ENCODE peak calls at places on chromosomes 16 and 17, in six cellular contexts. One of them, this sample, is unnamed.

GRCh38 chr16:66662445-66663194 is 33.9 kb downstream of the CMTM4 start:
- DNase-seq in CD4-positive, alpha-beta T cell: no peak
- DNase-seq in PC-9: no peak
- DNase-seq in stomach: no peak
- DNase-seq in endodermal cell: no peak
- DNase-seq in SJSA1: peak; percentile 12
- DNase-seq in this sample: no peak

GRCh38 chr16:21650517-21650916 is 1.9 kb downstream of the IGSF6 start:
- DNase-seq in endodermal cell: no peak
- DNase-seq in CD4-positive, alpha-beta T cell: no peak
- DNase-seq in SJSA1: no peak
- DNase-seq in PC-9: no peak
- DNase-seq in stomach: no peak
- DNase-seq in this sample: no peak

GRCh38 chr17:210402-210801 is 29.0 kb upstream of the DOC2B start:
- DNase-seq in CD4-positive, alpha-beta T cell: no peak
- DNase-seq in endodermal cell: no peak
- DNase-seq in SJSA1: no peak
- DNase-seq in PC-9: no peak
- DNase-seq in stomach: no peak
- DNase-seq in this sample: no peak

GRCh38 chr16:88387941-88388627 is 5.3 kb downstream of the ZNF469 start:
- DNase-seq in PC-9: peak; percentile 97
- DNase-seq in SJSA1: peak; percentile 82
- DNase-seq in endodermal cell: no peak
- DNase-seq in stomach: peak; percentile 92
- DNase-seq in CD4-positive, alpha-beta T cell: no peak
- DNase-seq in this sample: no peak

GRCh38 chr17:27396941-27397340 is 59.3 kb upstream of the KSR1 start:
- DNase-seq in stomach: no peak
- DNase-seq in CD4-positive, alpha-beta T cell: no peak
- DNase-seq in endodermal cell: no peak
- DNase-seq in SJSA1: peak; percentile 36
- DNase-seq in PC-9: no peak
- DNase-seq in this sample: no peak

GRCh38 chr16:31007684-31008083 is 2.8 kb downstream of the STX1B start:
- DNase-seq in SJSA1: no peak
- DNase-seq in PC-9: no peak
- DNase-seq in stomach: no peak
- DNase-seq in CD4-positive, alpha-beta T cell: no peak
- DNase-seq in endodermal cell: no peak
- DNase-seq in this sample: no peak

GRCh38 chr16:75479421-75479990 is 15.0 kb upstream of the TMEM170A start:
- DNase-seq in PC-9: no peak
- DNase-seq in SJSA1: no peak
- DNase-seq in stomach: no peak
- DNase-seq in endodermal cell: no peak
- DNase-seq in CD4-positive, alpha-beta T cell: no peak
- DNase-seq in this sample: no peak

GRCh38 chr16:19232988-19233387 is 52.5 kb upstream of the CLEC19A start:
- DNase-seq in SJSA1: no peak
- DNase-seq in stomach: no peak
- DNase-seq in PC-9: no peak
- DNase-seq in endodermal cell: no peak
- DNase-seq in CD4-positive, alpha-beta T cell: no peak
- DNase-seq in this sample: no peak

GRCh38 chr16:13507530-13507929 is 412.4 kb upstream of the ERCC4 start:
- DNase-seq in endodermal cell: no peak
- DNase-seq in CD4-positive, alpha-beta T cell: no peak
- DNase-seq in SJSA1: no peak
- DNase-seq in PC-9: no peak
- DNase-seq in stomach: no peak
- DNase-seq in this sample: no peak

GRCh38 chr17:17693253-17693954 is 12.1 kb downstream of the RAI1 start:
- DNase-seq in stomach: peak; percentile 90
- DNase-seq in endodermal cell: peak; percentile 92
- DNase-seq in CD4-positive, alpha-beta T cell: no peak
- DNase-seq in SJSA1: peak; percentile 52
- DNase-seq in PC-9: peak; percentile 70
- DNase-seq in this sample: no peak

GRCh38 chr16:89506791-89507191 is 1.4 kb upstream of the SPG7 start:
- DNase-seq in SJSA1: no peak
- DNase-seq in endodermal cell: no peak
- DNase-seq in stomach: no peak
- DNase-seq in CD4-positive, alpha-beta T cell: peak; percentile 13
- DNase-seq in PC-9: no peak
- DNase-seq in this sample: no peak

GRCh38 chr17:82767041-82767754 is 15.3 kb downstream of the TBCD start:
- DNase-seq in PC-9: peak; percentile 44
- DNase-seq in endodermal cell: peak; percentile 92
- DNase-seq in SJSA1: peak; percentile 53
- DNase-seq in stomach: peak; percentile 77
- DNase-seq in CD4-positive, alpha-beta T cell: no peak
- DNase-seq in this sample: no peak

GRCh38 chr17:28554565-28554964 is 2.1 kb upstream of the UNC119 start:
- DNase-seq in CD4-positive, alpha-beta T cell: no peak
- DNase-seq in PC-9: no peak
- DNase-seq in stomach: no peak
- DNase-seq in SJSA1: no peak
- DNase-seq in endodermal cell: no peak
- DNase-seq in this sample: no peak

GRCh38 chr16:62213763-62214162 is 177.5 kb upstream of the CDH8 start:
- DNase-seq in SJSA1: no peak
- DNase-seq in stomach: no peak
- DNase-seq in endodermal cell: peak; percentile 88
- DNase-seq in CD4-positive, alpha-beta T cell: no peak
- DNase-seq in PC-9: no peak
- DNase-seq in this sample: no peak

GRCh38 chr16:52453661-52454060 is 93.3 kb downstream of the TOX3 start:
- DNase-seq in CD4-positive, alpha-beta T cell: no peak
- DNase-seq in PC-9: no peak
- DNase-seq in stomach: no peak
- DNase-seq in SJSA1: no peak
- DNase-seq in endodermal cell: no peak
- DNase-seq in this sample: no peak

GRCh38 chr17:31072186-31072585 is 22.6 kb upstream of the NF1 start:
- DNase-seq in CD4-positive, alpha-beta T cell: no peak
- DNase-seq in stomach: no peak
- DNase-seq in PC-9: peak; percentile 46
- DNase-seq in SJSA1: no peak
- DNase-seq in endodermal cell: no peak
- DNase-seq in this sample: no peak

GRCh38 chr16:48385272-48385953 is at the start of gene SIAH1:
- DNase-seq in PC-9: peak; percentile 88
- DNase-seq in endodermal cell: peak; percentile 95
- DNase-seq in SJSA1: peak; percentile 87
- DNase-seq in CD4-positive, alpha-beta T cell: peak; percentile 84
- DNase-seq in stomach: peak; percentile 90
- DNase-seq in this sample: peak; percentile 88

GRCh38 chr17:45889579-45889978 is 4.8 kb upstream of the MAPT start:
- DNase-seq in SJSA1: no peak
- DNase-seq in endodermal cell: peak; percentile 78
- DNase-seq in stomach: no peak
- DNase-seq in CD4-positive, alpha-beta T cell: no peak
- DNase-seq in PC-9: no peak
- DNase-seq in this sample: no peak

GRCh38 chr17:75094871-75095399 is 7.2 kb downstream of the SLC16A5 start:
- DNase-seq in SJSA1: no peak
- DNase-seq in CD4-positive, alpha-beta T cell: no peak
- DNase-seq in stomach: peak; percentile 47
- DNase-seq in endodermal cell: peak; percentile 61
- DNase-seq in PC-9: no peak
- DNase-seq in this sample: no peak

GRCh38 chr17:64133546-64134215 is 3.7 kb upstream of the ERN1 start:
- DNase-seq in SJSA1: peak; percentile 67
- DNase-seq in CD4-positive, alpha-beta T cell: no peak
- DNase-seq in PC-9: no peak
- DNase-seq in stomach: no peak
- DNase-seq in endodermal cell: peak; percentile 68
- DNase-seq in this sample: no peak

GRCh38 chr17:9427460-9428315 is 147.9 kb downstream of the STX8 start:
- DNase-seq in CD4-positive, alpha-beta T cell: no peak
- DNase-seq in stomach: no peak
- DNase-seq in SJSA1: no peak
- DNase-seq in endodermal cell: peak; percentile 28
- DNase-seq in PC-9: no peak
- DNase-seq in this sample: no peak

GRCh38 chr16:23392223-23392600 is 60.8 kb downstream of the COG7 start:
- DNase-seq in endodermal cell: no peak
- DNase-seq in PC-9: no peak
- DNase-seq in SJSA1: no peak
- DNase-seq in stomach: no peak
- DNase-seq in CD4-positive, alpha-beta T cell: no peak
- DNase-seq in this sample: no peak

GRCh38 chr17:74851612-74852236 is 8.0 kb downstream of the GRIN2C start:
- DNase-seq in stomach: no peak
- DNase-seq in PC-9: no peak
- DNase-seq in SJSA1: no peak
- DNase-seq in endodermal cell: no peak
- DNase-seq in CD4-positive, alpha-beta T cell: no peak
- DNase-seq in this sample: no peak

GRCh38 chr17:42133461-42134041 is 10.9 kb downstream of the HSPB9 start:
- DNase-seq in endodermal cell: no peak
- DNase-seq in SJSA1: no peak
- DNase-seq in PC-9: no peak
- DNase-seq in CD4-positive, alpha-beta T cell: no peak
- DNase-seq in stomach: no peak
- DNase-seq in this sample: no peak

GRCh38 chr16:2174396-2175131 is 19.0 kb downstream of the TRAF7 start:
- DNase-seq in PC-9: no peak
- DNase-seq in stomach: no peak
- DNase-seq in endodermal cell: no peak
- DNase-seq in SJSA1: no peak
- DNase-seq in CD4-positive, alpha-beta T cell: no peak
- DNase-seq in this sample: no peak

GRCh38 chr17:56148333-56148732 is 4.9 kb upstream of the ANKFN1 start:
- DNase-seq in endodermal cell: no peak
- DNase-seq in PC-9: no peak
- DNase-seq in stomach: no peak
- DNase-seq in SJSA1: no peak
- DNase-seq in CD4-positive, alpha-beta T cell: no peak
- DNase-seq in this sample: no peak

GRCh38 chr17:76492250-76492988 is 8.8 kb downstream of the RHBDF2 start:
- DNase-seq in SJSA1: no peak
- DNase-seq in stomach: no peak
- DNase-seq in CD4-positive, alpha-beta T cell: no peak
- DNase-seq in PC-9: no peak
- DNase-seq in endodermal cell: no peak
- DNase-seq in this sample: no peak

GRCh38 chr17:77002103-77003045 is 134.2 kb downstream of the MGAT5B start:
- DNase-seq in PC-9: peak; percentile 73
- DNase-seq in stomach: no peak
- DNase-seq in CD4-positive, alpha-beta T cell: no peak
- DNase-seq in SJSA1: peak; percentile 100
- DNase-seq in endodermal cell: peak; percentile 88
- DNase-seq in this sample: no peak

GRCh38 chr17:56319531-56319930 is 166.3 kb downstream of the ANKFN1 start:
- DNase-seq in endodermal cell: peak; percentile 42
- DNase-seq in PC-9: no peak
- DNase-seq in SJSA1: peak; percentile 55
- DNase-seq in stomach: no peak
- DNase-seq in CD4-positive, alpha-beta T cell: no peak
- DNase-seq in this sample: no peak

GRCh38 chr16:54928421-54929089 is 2.1 kb upstream of the IRX5 start:
- DNase-seq in SJSA1: peak; percentile 70
- DNase-seq in stomach: peak; percentile 77
- DNase-seq in endodermal cell: peak; percentile 67
- DNase-seq in PC-9: no peak
- DNase-seq in CD4-positive, alpha-beta T cell: no peak
- DNase-seq in this sample: peak; percentile 47

GRCh38 chr16:87459833-87460232 is 33.0 kb downstream of the ZCCHC14 start:
- DNase-seq in CD4-positive, alpha-beta T cell: no peak
- DNase-seq in SJSA1: no peak
- DNase-seq in endodermal cell: no peak
- DNase-seq in PC-9: no peak
- DNase-seq in stomach: no peak
- DNase-seq in this sample: no peak

GRCh38 chr16:85637808-85638186 is 24.7 kb downstream of the GSE1 start:
- DNase-seq in CD4-positive, alpha-beta T cell: no peak
- DNase-seq in endodermal cell: no peak
- DNase-seq in stomach: peak; percentile 79
- DNase-seq in SJSA1: no peak
- DNase-seq in PC-9: no peak
- DNase-seq in this sample: no peak

GRCh38 chr16:35386619-35387018 is 1927.2 kb downstream of the TP53TG3F start:
- DNase-seq in endodermal cell: no peak
- DNase-seq in SJSA1: no peak
- DNase-seq in CD4-positive, alpha-beta T cell: no peak
- DNase-seq in PC-9: no peak
- DNase-seq in stomach: no peak
- DNase-seq in this sample: no peak

GRCh38 chr16:35391328-35391727 is 1931.9 kb downstream of the TP53TG3F start:
- DNase-seq in SJSA1: no peak
- DNase-seq in PC-9: peak; percentile 57
- DNase-seq in CD4-positive, alpha-beta T cell: no peak
- DNase-seq in endodermal cell: peak; percentile 69
- DNase-seq in stomach: no peak
- DNase-seq in this sample: no peak
- H3K9me3 ChIP-seq in SJSA1: peaks cover 3% of the 10 kb centered on the region
- H3K9me3 ChIP-seq in PC-9: no peaks in the 10 kb centered on the region
- H3K9me3 ChIP-seq in CD4-positive, alpha-beta T cell: peaks cover 13% of the 10 kb centered on the region
- H3K9me3 ChIP-seq in endodermal cell: peaks cover 68% of the 10 kb centered on the region
- H3K9me3 ChIP-seq in stomach: peaks cover 34% of the 10 kb centered on the region
- H3K9me3 ChIP-seq in this sample: peaks cover 4% of the 10 kb centered on the region

GRCh38 chr16:3327514-3327913 is 22.2 kb downstream of the ZNF75A start:
- DNase-seq in PC-9: no peak
- DNase-seq in SJSA1: no peak
- DNase-seq in CD4-positive, alpha-beta T cell: no peak
- DNase-seq in stomach: no peak
- DNase-seq in endodermal cell: no peak
- DNase-seq in this sample: no peak

GRCh38 chr16:3317315-3317999 is 12.2 kb downstream of the ZNF75A start:
- DNase-seq in CD4-positive, alpha-beta T cell: no peak
- DNase-seq in PC-9: no peak
- DNase-seq in SJSA1: peak; percentile 26
- DNase-seq in endodermal cell: no peak
- DNase-seq in stomach: no peak
- DNase-seq in this sample: no peak

GRCh38 chr16:3321802-3322201 is 16.5 kb downstream of the ZNF75A start:
- DNase-seq in endodermal cell: no peak
- DNase-seq in stomach: no peak
- DNase-seq in PC-9: no peak
- DNase-seq in SJSA1: no peak
- DNase-seq in CD4-positive, alpha-beta T cell: no peak
- DNase-seq in this sample: no peak
- H3K9me3 ChIP-seq in endodermal cell: peaks cover 32% of the 10 kb centered on the region
- H3K9me3 ChIP-seq in stomach: peaks cover 94% of the 10 kb centered on the region
- H3K9me3 ChIP-seq in PC-9: peaks cover 41% of the 10 kb centered on the region
- H3K9me3 ChIP-seq in SJSA1: peaks cover 38% of the 10 kb centered on the region
- H3K9me3 ChIP-seq in CD4-positive, alpha-beta T cell: peaks cover 63% of the 10 kb centered on the region
- H3K9me3 ChIP-seq in this sample: peaks cover 36% of the 10 kb centered on the region

GRCh38 chr17:35299108-35299507 is 56.2 kb downstream of the SLFN5 start:
- DNase-seq in CD4-positive, alpha-beta T cell: no peak
- DNase-seq in PC-9: peak; percentile 62
- DNase-seq in SJSA1: peak; percentile 14
- DNase-seq in stomach: peak; percentile 82
- DNase-seq in endodermal cell: no peak
- DNase-seq in this sample: no peak
- H3K9me3 ChIP-seq in CD4-positive, alpha-beta T cell: peaks cover 4% of the 10 kb centered on the region
- H3K9me3 ChIP-seq in PC-9: peaks cover 6% of the 10 kb centered on the region
- H3K9me3 ChIP-seq in SJSA1: no peaks in the 10 kb centered on the region
- H3K9me3 ChIP-seq in stomach: peaks cover 24% of the 10 kb centered on the region
- H3K9me3 ChIP-seq in endodermal cell: peaks cover 51% of the 10 kb centered on the region
- H3K9me3 ChIP-seq in this sample: no peaks in the 10 kb centered on the region

GRCh38 chr17:54085934-54086333 is 263.2 kb downstream of the KIF2B start:
- DNase-seq in SJSA1: no peak
- DNase-seq in CD4-positive, alpha-beta T cell: no peak
- DNase-seq in stomach: no peak
- DNase-seq in endodermal cell: peak; percentile 87
- DNase-seq in PC-9: no peak
- DNase-seq in this sample: no peak
- H3K9me3 ChIP-seq in SJSA1: peaks cover 19% of the 10 kb centered on the region
- H3K9me3 ChIP-seq in CD4-positive, alpha-beta T cell: no peaks in the 10 kb centered on the region
- H3K9me3 ChIP-seq in stomach: peaks cover 13% of the 10 kb centered on the region
- H3K9me3 ChIP-seq in endodermal cell: no peaks in the 10 kb centered on the region
- H3K9me3 ChIP-seq in PC-9: no peaks in the 10 kb centered on the region
- H3K9me3 ChIP-seq in this sample: no peaks in the 10 kb centered on the region

This sample was measured in T-helper 17 cell.